ENCODE peak calls at places on chromosomes 13 and 19, in ten cellular contexts. J is G401; S is stimulated activated CD8-positive, alpha-beta memory T cell treated with anti-CD3 and anti-CD28 coated beads, Interleukin-15, amount 100 ng/mL, for 1 hour; B is head of caudate nucleus; C is pancreas; Q is left ventricle myocardium inferior; F is frontal cortex; T is T-helper 2 cell; V is astrocyte of the cerebellum; R is lung. I is an unnamed sample.
A peak's percentile ranks its signal among the peaks of the same experiment; 100 is the strongest.

GRCh38 chr13:42258747-42259146 is 13.2 kb upstream of the AKAP11 start:
- DNase-seq in J (no peak), S (no peak), B (no peak), C (no peak), Q (no peak), F (no peak), T (no peak), V (no peak), R (no peak), I (no peak)

GRCh38 chr13:35293579-35293978 is 182.9 kb downstream of the MAB21L1 start:
- DNase-seq in J (no peak), S (no peak), B (no peak), C (no peak), Q (no peak), F (no peak), T (no peak), V (no peak), R (no peak), I (no peak)

GRCh38 chr13:58191754-58192153 is 560.2 kb downstream of the PCDH17 start:
- DNase-seq in J (no peak), S (no peak), B (no peak), C (no peak), Q (no peak), F (no peak), T (no peak), V (no peak), R (no peak), I (no peak)

GRCh38 chr19:36257512-36257876 is 42.6 kb downstream of the ZNF146 start:
- DNase-seq in J (peak; percentile 59), S (no peak), B (peak; percentile 24), C (peak; percentile 57), Q (peak; percentile 47), F (no peak), T (no peak), V (no peak), R (no peak), I (no peak)

GRCh38 chr19:30269638-30270037 is 102.5 kb upstream of the ZNF536 start:
- DNase-seq in J (peak; percentile 49), S (no peak), B (no peak), C (no peak), Q (no peak), F (no peak), T (no peak), V (no peak), R (no peak), I (no peak)

GRCh38 chr13:114037674-114038073 is 63.8 kb upstream of the C13orf46 start:
- DNase-seq in J (no peak), S (no peak), B (no peak), C (no peak), Q (no peak), F (no peak), T (no peak), V (no peak), R (no peak), I (no peak)

GRCh38 chr13:69010789-69011188 is 1096.8 kb upstream of the ATXN8OS start:
- DNase-seq in J (no peak), S (no peak), B (no peak), C (no peak), Q (no peak), F (no peak), T (no peak), V (no peak), R (no peak), I (no peak)

GRCh38 chr13:50995870-50996269 is 86.3 kb downstream of the RNASEH2B start:
- DNase-seq in J (no peak), S (no peak), B (no peak), C (no peak), Q (no peak), F (no peak), T (no peak), V (no peak), R (no peak), I (no peak)

GRCh38 chr13:42525035-42525504 is 48.9 kb upstream of the TNFSF11 start:
- DNase-seq in J (no peak), S (no peak), B (no peak), C (no peak), Q (no peak), F (no peak), T (no peak), V (peak; percentile 47), R (no peak), I (no peak)

GRCh38 chr13:104823709-104824108 is 1711.8 kb downstream of the EFNB2 start:
- DNase-seq in J (no peak), S (no peak), B (no peak), C (no peak), Q (no peak), F (no peak), T (no peak), V (no peak), R (no peak), I (no peak)